ENCODE peak calls at places on chromosomes 7 and 10, in five cellular contexts. One of them, this sample, is unnamed.

GRCh38 chr10:91051834-91052233 is 130.9 kb upstream of the ANKRD1 start:
- DNase-seq in heart left ventricle: peak
- DNase-seq in brain microvascular endothelial cell: no peak
- DNase-seq in neural progenitor cell: no peak
- DNase-seq in H9: no peak
- DNase-seq in this sample: no peak

GRCh38 chr10:103661198-103661950 is 167.9 kb downstream of the NEURL1 start:
- DNase-seq in H9: peak
- DNase-seq in neural progenitor cell: peak
- DNase-seq in brain microvascular endothelial cell: peak
- DNase-seq in heart left ventricle: peak
- DNase-seq in this sample: no peak

GRCh38 chr7:82109288-82109687 is 334.3 kb downstream of the CACNA2D1 start:
- DNase-seq in neural progenitor cell: no peak
- DNase-seq in heart left ventricle: no peak
- DNase-seq in brain microvascular endothelial cell: peak
- DNase-seq in H9: no peak
- DNase-seq in this sample: peak

GRCh38 chr7:93435791-93436190 is 138.7 kb downstream of the CALCR start:
- DNase-seq in heart left ventricle: no peak
- DNase-seq in neural progenitor cell: no peak
- DNase-seq in H9: no peak
- DNase-seq in brain microvascular endothelial cell: no peak
- DNase-seq in this sample: no peak

GRCh38 chr10:21402606-21403083 is 122.8 kb downstream of the SKIDA1 start:
- DNase-seq in H9: no peak
- DNase-seq in brain microvascular endothelial cell: peak
- DNase-seq in heart left ventricle: peak
- DNase-seq in neural progenitor cell: no peak
- DNase-seq in this sample: no peak

GRCh38 chr7:106405697-106406141 is 120.9 kb upstream of the NAMPT start:
- DNase-seq in heart left ventricle: no peak
- DNase-seq in neural progenitor cell: no peak
- DNase-seq in H9: no peak
- DNase-seq in brain microvascular endothelial cell: no peak
- DNase-seq in this sample: no peak

GRCh38 chr7:50664461-50664922 is 99.3 kb upstream of the DDC start:
- DNase-seq in heart left ventricle: no peak
- DNase-seq in brain microvascular endothelial cell: peak
- DNase-seq in neural progenitor cell: no peak
- DNase-seq in H9: no peak
- DNase-seq in this sample: peak

GRCh38 chr7:31022726-31023125 is 29.4 kb upstream of the ADCYAP1R1 start:
- DNase-seq in H9: peak
- DNase-seq in brain microvascular endothelial cell: no peak
- DNase-seq in heart left ventricle: no peak
- DNase-seq in neural progenitor cell: no peak
- DNase-seq in this sample: no peak

GRCh38 chr7:77460057-77460486 is 43.9 kb upstream of the GSAP start:
- DNase-seq in H9: no peak
- DNase-seq in brain microvascular endothelial cell: no peak
- DNase-seq in neural progenitor cell: no peak
- DNase-seq in heart left ventricle: no peak
- DNase-seq in this sample: no peak

GRCh38 chr7:15446280-15446679 is 115.5 kb downstream of the AGMO start:
- DNase-seq in brain microvascular endothelial cell: no peak
- DNase-seq in heart left ventricle: no peak
- DNase-seq in H9: no peak
- DNase-seq in neural progenitor cell: no peak
- DNase-seq in this sample: no peak

GRCh38 chr10:14016011-14016536 is 314.6 kb downstream of the FRMD4A start:
- DNase-seq in heart left ventricle: peak
- DNase-seq in H9: no peak
- DNase-seq in brain microvascular endothelial cell: peak
- DNase-seq in neural progenitor cell: no peak
- DNase-seq in this sample: no peak

GRCh38 chr7:131057524-131058065 is 270.1 kb upstream of the MKLN1 start:
- DNase-seq in neural progenitor cell: no peak
- DNase-seq in H9: no peak
- DNase-seq in heart left ventricle: no peak
- DNase-seq in brain microvascular endothelial cell: no peak
- DNase-seq in this sample: no peak

GRCh38 chr7:17368856-17369520 is 70.5 kb downstream of the AHR start:
- DNase-seq in neural progenitor cell: no peak
- DNase-seq in heart left ventricle: no peak
- DNase-seq in brain microvascular endothelial cell: no peak
- DNase-seq in H9: no peak
- DNase-seq in this sample: peak

GRCh38 chr10:47028466-47028865 is 117.2 kb downstream of the PTPN20 start:
- DNase-seq in heart left ventricle: peak
- DNase-seq in brain microvascular endothelial cell: no peak
- DNase-seq in H9: peak
- DNase-seq in neural progenitor cell: no peak
- DNase-seq in this sample: no peak

GRCh38 chr10:12588091-12588850 is 238.9 kb downstream of the CAMK1D start:
- DNase-seq in neural progenitor cell: no peak
- DNase-seq in brain microvascular endothelial cell: no peak
- DNase-seq in heart left ventricle: no peak
- DNase-seq in H9: no peak
- DNase-seq in this sample: peak

GRCh38 chr10:97321807-97322195 is 2.7 kb downstream of the FRAT1 start:
- DNase-seq in heart left ventricle: no peak
- DNase-seq in H9: peak
- DNase-seq in brain microvascular endothelial cell: no peak
- DNase-seq in neural progenitor cell: peak
- DNase-seq in this sample: no peak

GRCh38 chr7:88927-89921 is 103.1 kb upstream of the FAM20C start:
- DNase-seq in heart left ventricle: peak
- DNase-seq in brain microvascular endothelial cell: peak
- DNase-seq in neural progenitor cell: no peak
- DNase-seq in H9: no peak
- DNase-seq in this sample: peak

GRCh38 chr10:32141018-32141807 is 85.0 kb upstream of the KIF5B start:
- DNase-seq in brain microvascular endothelial cell: no peak
- DNase-seq in neural progenitor cell: no peak
- DNase-seq in heart left ventricle: no peak
- DNase-seq in H9: no peak
- DNase-seq in this sample: no peak

GRCh38 chr10:20708305-20708704 is 188.8 kb downstream of the NEBL start:
- DNase-seq in heart left ventricle: no peak
- DNase-seq in H9: no peak
- DNase-seq in brain microvascular endothelial cell: no peak
- DNase-seq in neural progenitor cell: no peak
- DNase-seq in this sample: no peak

GRCh38 chr10:43386549-43386948 is 15.1 kb downstream of the FXYD4 start:
- DNase-seq in brain microvascular endothelial cell: no peak
- DNase-seq in neural progenitor cell: no peak
- DNase-seq in H9: no peak
- DNase-seq in heart left ventricle: no peak
- DNase-seq in this sample: no peak

GRCh38 chr10:14074062-14074884 is 256.5 kb downstream of the FRMD4A start:
- DNase-seq in neural progenitor cell: no peak
- DNase-seq in brain microvascular endothelial cell: peak
- DNase-seq in heart left ventricle: peak
- DNase-seq in H9: no peak
- DNase-seq in this sample: peak

GRCh38 chr10:127415116-127415515 is 134.0 kb upstream of the NPS start:
- DNase-seq in neural progenitor cell: no peak
- DNase-seq in heart left ventricle: no peak
- DNase-seq in H9: no peak
- DNase-seq in brain microvascular endothelial cell: no peak
- DNase-seq in this sample: no peak

GRCh38 chr7:27895553-27895952 is 155.6 kb downstream of the TAX1BP1 start:
- DNase-seq in heart left ventricle: no peak
- DNase-seq in neural progenitor cell: no peak
- DNase-seq in H9: no peak
- DNase-seq in brain microvascular endothelial cell: no peak
- DNase-seq in this sample: no peak

GRCh38 chr10:103231047-103231551 is 14.6 kb upstream of the RPEL1 start:
- DNase-seq in heart left ventricle: no peak
- DNase-seq in neural progenitor cell: peak
- DNase-seq in brain microvascular endothelial cell: peak
- DNase-seq in H9: peak
- DNase-seq in this sample: peak

GRCh38 chr10:114876602-114877300 is 55.2 kb downstream of the FHIP2A start:
- DNase-seq in brain microvascular endothelial cell: peak
- DNase-seq in H9: peak
- DNase-seq in neural progenitor cell: peak
- DNase-seq in heart left ventricle: peak
- DNase-seq in this sample: peak

GRCh38 chr7:2681954-2682799 is 5.8 kb upstream of the AMZ1 start:
- DNase-seq in H9: no peak
- DNase-seq in neural progenitor cell: no peak
- DNase-seq in heart left ventricle: no peak
- DNase-seq in brain microvascular endothelial cell: no peak
- DNase-seq in this sample: no peak

GRCh38 chr7:102976493-102976892 is 63.7 kb downstream of the LRRC17 start:
- DNase-seq in brain microvascular endothelial cell: no peak
- DNase-seq in neural progenitor cell: no peak
- DNase-seq in H9: no peak
- DNase-seq in heart left ventricle: no peak
- DNase-seq in this sample: no peak

GRCh38 chr7:102973096-102973802 is 60.4 kb downstream of the LRRC17 start:
- DNase-seq in heart left ventricle: no peak
- DNase-seq in neural progenitor cell: no peak
- DNase-seq in brain microvascular endothelial cell: peak
- DNase-seq in H9: no peak
- DNase-seq in this sample: no peak

GRCh38 chr7:102975854-102976253 is 63.1 kb downstream of the LRRC17 start:
- DNase-seq in brain microvascular endothelial cell: no peak
- DNase-seq in heart left ventricle: no peak
- DNase-seq in H9: no peak
- DNase-seq in neural progenitor cell: no peak
- DNase-seq in this sample: no peak

GRCh38 chr7:102978280-102978679 is 65.5 kb downstream of the LRRC17 start:
- DNase-seq in heart left ventricle: peak
- DNase-seq in brain microvascular endothelial cell: peak
- DNase-seq in H9: no peak
- DNase-seq in neural progenitor cell: no peak
- DNase-seq in this sample: peak

GRCh38 chr7:102974366-102975236 is 61.8 kb downstream of the LRRC17 start:
- DNase-seq in neural progenitor cell: no peak
- DNase-seq in heart left ventricle: no peak
- DNase-seq in brain microvascular endothelial cell: no peak
- DNase-seq in H9: peak
- DNase-seq in this sample: no peak
- TF ChIP-seq CTCF in neural progenitor cell: peak
- TF ChIP-seq CTCF in heart left ventricle: no peak
- TF ChIP-seq CTCF in brain microvascular endothelial cell: no peak
- TF ChIP-seq CTCF in H9: peak
- TF ChIP-seq CTCF in this sample: no peak

DNA sequence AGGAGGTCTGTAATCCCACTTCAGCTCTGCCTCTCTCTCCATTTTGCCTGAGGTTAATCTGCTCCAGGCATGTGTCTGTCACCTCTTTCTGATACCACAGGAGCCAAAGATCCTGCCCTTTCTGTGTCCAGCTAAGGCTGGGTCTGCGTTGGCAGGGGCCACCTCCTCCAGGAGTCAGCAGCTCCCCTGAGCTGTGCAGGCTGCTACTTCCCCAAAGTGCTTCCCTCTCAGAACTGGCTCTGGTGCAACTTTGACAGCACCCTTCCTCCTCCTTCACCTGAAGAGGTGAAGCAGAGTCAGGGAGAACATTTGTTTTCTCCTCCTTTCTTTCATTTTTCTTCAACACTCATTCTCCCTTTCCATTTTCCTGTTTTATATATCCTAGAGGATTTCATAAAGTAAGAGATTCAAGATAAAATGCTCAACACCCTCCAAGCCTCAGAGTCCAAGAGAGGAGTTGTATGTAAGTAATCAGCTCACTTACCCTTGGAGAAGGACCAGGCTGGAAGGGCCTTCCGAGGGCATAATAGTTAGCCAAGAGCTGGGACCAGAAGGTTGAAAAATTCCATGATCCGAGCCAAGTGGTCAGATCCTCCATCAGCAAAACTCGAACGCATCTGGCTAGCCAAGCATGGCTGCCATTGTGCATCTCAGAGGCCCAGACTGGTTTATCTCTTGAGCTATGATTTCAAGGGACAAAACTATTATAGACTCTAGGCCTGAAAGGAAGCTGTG is 257.3 kb downstream of the PTEN start:
- DNase-seq in brain microvascular endothelial cell: no peak
- DNase-seq in H9: no peak
- DNase-seq in heart left ventricle: no peak
- DNase-seq in neural progenitor cell: no peak
- DNase-seq in this sample: no peak
- H3K27ac ChIP-seq in brain microvascular endothelial cell: no peak
- H3K27ac ChIP-seq in H9: no peak
- H3K27ac ChIP-seq in heart left ventricle: no peak
- H3K27ac ChIP-seq in neural progenitor cell: no peak
- H3K27ac ChIP-seq in this sample: no peak

GRCh38 chr10:120131183-120131582 is 238.7 kb downstream of the SEC23IP start:
- DNase-seq in H9: peak
- DNase-seq in brain microvascular endothelial cell: peak
- DNase-seq in neural progenitor cell: peak
- DNase-seq in heart left ventricle: no peak
- DNase-seq in this sample: peak

GRCh38 chr10:120138689-120139088 is 246.2 kb downstream of the SEC23IP start:
- DNase-seq in neural progenitor cell: no peak
- DNase-seq in brain microvascular endothelial cell: no peak
- DNase-seq in H9: no peak
- DNase-seq in heart left ventricle: no peak
- DNase-seq in this sample: no peak

DNA sequence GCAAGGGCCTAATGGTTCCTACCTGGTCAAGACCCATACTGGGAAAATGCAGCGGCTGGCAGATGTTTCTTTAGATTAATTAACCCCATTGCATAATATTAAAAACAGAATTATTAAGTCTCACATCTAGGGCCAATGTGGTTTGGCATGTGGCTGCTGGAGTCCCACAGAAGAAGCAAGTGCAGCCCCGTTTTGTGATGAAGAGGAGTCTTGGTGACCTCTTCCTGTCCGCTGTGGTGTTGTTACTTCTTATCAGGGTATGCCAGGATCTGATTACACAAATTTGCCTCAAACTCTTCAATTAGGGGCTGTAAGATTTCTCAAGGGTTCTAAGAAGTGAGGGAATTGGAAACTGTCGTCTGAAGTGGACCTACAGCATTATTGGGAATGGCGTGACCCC is 240.3 kb downstream of the SEC23IP start:
- DNase-seq in H9: no peak
- DNase-seq in neural progenitor cell: no peak
- DNase-seq in heart left ventricle: no peak
- DNase-seq in brain microvascular endothelial cell: no peak
- DNase-seq in this sample: no peak
- TF ChIP-seq CTCF in H9: no peak
- TF ChIP-seq CTCF in neural progenitor cell: no peak
- TF ChIP-seq CTCF in heart left ventricle: no peak
- TF ChIP-seq CTCF in brain microvascular endothelial cell: no peak
- TF ChIP-seq CTCF in this sample: no peak

GRCh38 chr7:151537818-151538561 is 18.3 kb upstream of the RHEB start:
- DNase-seq in H9: no peak
- DNase-seq in neural progenitor cell: no peak
- DNase-seq in heart left ventricle: no peak
- DNase-seq in brain microvascular endothelial cell: no peak
- DNase-seq in this sample: no peak
- H3K27ac ChIP-seq in H9: no peak
- H3K27ac ChIP-seq in neural progenitor cell: no peak
- H3K27ac ChIP-seq in heart left ventricle: no peak
- H3K27ac ChIP-seq in brain microvascular endothelial cell: no peak
- H3K27ac ChIP-seq in this sample: no peak

This sample was measured in RWPE1.